ENCODE peak calls at places on chromosomes 1 and 21, in ten cellular contexts. G is stomach, U is spleen, T is A549, Z is body of pancreas, Y is prostate gland, K is adrenal gland, V is transverse colon, B is lower leg skin, P is ovary. R is an unnamed sample.

GRCh38 chr1:231116741-231117140 is 45.1 kb upstream of the TRIM67 start:
- DNase-seq in Y (no peak), K (no peak), B (no peak), U (no peak), Z (no peak), P (no peak), V (no peak), G (no peak), T (no peak), R (no peak)

GRCh38 chr1:246517391-246517790 is 10.3 kb upstream of the SMYD3 start:
- DNase-seq in Z (no peak), U (no peak), K (no peak), Y (no peak), B (peak; percentile 60), P (no peak), G (no peak), T (no peak), V (no peak), R (no peak)

GRCh38 chr1:173268786-173269277 is 61.7 kb upstream of the TNFSF4 start:
- DNase-seq in G (no peak), K (no peak), V (no peak), U (no peak), P (no peak), Y (no peak), B (no peak), T (no peak), Z (no peak), R (no peak)

GRCh38 chr1:88088481-88088880 is 595.6 kb upstream of the PKN2 start:
- DNase-seq in K (no peak), T (no peak), P (no peak), U (no peak), B (no peak), G (no peak), Z (no peak), Y (no peak), V (no peak), R (no peak)

GRCh38 chr21:28801906-28802305 is 190.8 kb downstream of the LTN1 start:
- DNase-seq in B (no peak), K (no peak), G (no peak), U (no peak), V (no peak), T (no peak), P (no peak), Y (no peak), Z (no peak), R (no peak)

GRCh38 chr1:99247199-99247598 is 17.1 kb upstream of the PLPPR4 start:
- DNase-seq in K (no peak), G (no peak), Z (no peak), U (no peak), V (no peak), T (no peak), Y (no peak), P (no peak), B (no peak), R (no peak)

GRCh38 chr21:42280356-42281195 is 34.6 kb downstream of the TFF3 start:
- DNase-seq in Y (no peak), K (no peak), V (no peak), U (no peak), Z (no peak), P (no peak), T (no peak), B (no peak), G (no peak), R (no peak)

GRCh38 chr1:66276229-66276628 is 257.7 kb upstream of the SGIP1 start:
- DNase-seq in K (no peak), Y (no peak), B (no peak), Z (no peak), P (no peak), U (no peak), T (no peak), V (no peak), G (no peak), R (no peak)

GRCh38 chr21:45592208-45592619 is 50.0 kb upstream of the SLC19A1 start:
- DNase-seq in G (no peak), V (peak; percentile 18), P (no peak), T (no peak), K (no peak), Z (peak; percentile 20), Y (no peak), B (no peak), U (peak; percentile 71), R (no peak)

GRCh38 chr1:4702927-4703326 is 48.5 kb downstream of the AJAP1 start:
- DNase-seq in P (no peak), Y (no peak), Z (no peak), T (no peak), K (no peak), U (no peak), V (no peak), G (no peak), B (no peak), R (no peak)

GRCh38 chr1:228279011-228279721 is 71.3 kb downstream of the OBSCN start:
- DNase-seq in K (no peak), Z (no peak), P (no peak), Y (no peak), B (peak; percentile 82), T (no peak), G (no peak), V (peak; percentile 5), U (peak; percentile 79), R (no peak)

GRCh38 chr1:119001181-119002018 is 13.3 kb upstream of the TBX15 start:
- DNase-seq in Y (no peak), T (no peak), U (peak; percentile 68), P (no peak), Z (no peak), K (no peak), B (peak; percentile 94), G (no peak), V (no peak), R (no peak)
- TF ChIP-seq POLR2A in Y (no peak), T (no peak), U (no peak), P (no peak), Z (no peak), K (no peak), B (no peak), G (no peak), V (no peak), R (no peak)

GRCh38 chr1:29341936-29342335 is 105.6 kb downstream of the PTPRU start:
- DNase-seq in P (no peak), Y (no peak), K (no peak), T (no peak), V (no peak), G (no peak), B (no peak), U (no peak), Z (no peak), R (no peak)
- TF ChIP-seq CTCF in P (no peak), Y (no peak), K (no peak), T (peak; percentile 31), V (no peak), G (no peak), B (no peak), U (no peak), Z (no peak), R (no peak)

GRCh38 chr1:195971589-195971988 is 636.7 kb downstream of the KCNT2 start:
- DNase-seq in G (no peak), Y (no peak), T (no peak), K (no peak), Z (no peak), P (no peak), B (no peak), V (no peak), U (no peak), R (no peak)

GRCh38 chr1:195965036-195965435 is 643.2 kb downstream of the KCNT2 start:
- DNase-seq in B (no peak), Y (no peak), T (no peak), U (no peak), Z (no peak), K (no peak), G (no peak), P (no peak), V (no peak), R (no peak)

GRCh38 chr1:195965475-195965874 is 642.8 kb downstream of the KCNT2 start:
- DNase-seq in G (no peak), B (no peak), Z (no peak), V (no peak), P (no peak), Y (no peak), U (no peak), T (no peak), K (no peak), R (no peak)

DNA sequence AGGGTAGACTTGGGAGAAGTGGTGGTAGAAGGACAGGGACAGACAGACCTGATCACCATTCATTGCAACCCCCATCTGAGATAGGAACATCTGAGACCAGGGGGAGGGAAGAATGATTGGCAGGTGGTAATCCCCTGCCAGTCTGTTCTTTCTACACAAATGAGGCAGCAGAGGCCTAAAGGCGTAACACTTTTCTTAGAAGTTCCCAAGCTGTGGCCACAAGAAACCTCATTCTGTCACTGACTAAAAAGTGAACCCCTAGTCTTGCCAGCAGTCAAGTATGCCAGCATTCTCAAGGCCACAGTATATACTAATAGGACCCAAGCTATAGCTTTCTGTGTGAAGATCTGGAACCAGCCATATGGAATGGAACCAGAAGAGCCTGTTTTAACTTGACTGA is 638.0 kb downstream of the KCNT2 start:
- DNase-seq in Z (no peak), Y (no peak), P (no peak), T (no peak), U (no peak), V (no peak), B (no peak), K (no peak), G (no peak), R (no peak)
- TF ChIP-seq POLR2A in Z (no peak), Y (no peak), P (no peak), T (no peak), U (no peak), V (no peak), B (no peak), K (no peak), G (no peak), R (no peak)

GRCh38 chr21:35649186-35649585 is 411.1 kb downstream of the SETD4 start:
- DNase-seq in B (no peak), P (no peak), V (no peak), G (no peak), Y (no peak), K (no peak), Z (no peak), T (no peak), U (no peak), R (peak; percentile 17)

GRCh38 chr21:35648512-35648911 is 411.8 kb downstream of the SETD4 start:
- DNase-seq in K (no peak), T (no peak), P (no peak), V (no peak), Y (peak; percentile 12), B (no peak), U (no peak), Z (peak; percentile 10), G (peak; percentile 74), R (no peak)

GRCh38 chr21:35651166-35651565 is 409.2 kb downstream of the SETD4 start:
- DNase-seq in Z (no peak), T (no peak), Y (no peak), P (no peak), G (no peak), U (no peak), K (no peak), B (no peak), V (no peak), R (no peak)

GRCh38 chr21:35652196-35652595 is 408.1 kb downstream of the SETD4 start:
- DNase-seq in B (no peak), V (no peak), T (no peak), K (no peak), Z (no peak), Y (no peak), G (no peak), U (no peak), P (no peak), R (no peak)

DNA sequence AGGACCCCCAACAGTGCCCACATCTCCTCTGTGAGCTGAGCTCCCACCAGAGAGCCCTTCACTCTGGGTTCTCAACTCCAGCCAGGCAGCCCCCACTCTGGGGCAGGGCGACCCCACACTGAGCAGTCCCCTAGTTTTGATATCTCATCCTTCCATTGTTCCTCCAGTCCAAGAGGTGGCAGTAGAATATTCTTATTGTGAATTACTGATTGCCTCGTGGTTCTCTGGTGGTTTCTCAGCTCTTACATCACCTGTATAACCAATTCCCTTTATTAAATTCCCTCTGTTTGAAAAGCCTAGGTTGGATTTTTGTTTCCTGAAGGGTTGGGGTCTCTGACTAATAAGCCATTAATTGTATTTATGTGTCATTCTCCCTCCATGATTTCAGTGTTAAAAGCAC is 407.5 kb downstream of the SETD4 start:
- DNase-seq in G (no peak), P (no peak), T (no peak), K (no peak), Z (no peak), V (no peak), B (no peak), Y (no peak), U (no peak), R (no peak)
- TF ChIP-seq CTCF in G (no peak), P (no peak), T (no peak), K (no peak), Z (no peak), V (no peak), B (no peak), Y (no peak), U (no peak), R (no peak)